ENCODE peak calls at places on chromosomes 6 and 20, in five cellular contexts. I is H1, H is GM12878, A is K562, O is HepG2. X is an unnamed sample.

GRCh38 chr20:32820698-32821378 is 1.1 kb downstream of the MAPRE1 start:
- DNase-seq in O (no peak), A (no peak), H (no peak), I (no peak), X (no peak)

GRCh38 chr20:10603971-10604864 is 69.6 kb downstream of the JAG1 start:
- DNase-seq in I (no peak), A (no peak), H (no peak), O (peak; percentile 99), X (no peak)

GRCh38 chr20:52446421-52447231 is 255.0 kb upstream of the ZFP64 start:
- DNase-seq in A (no peak), H (no peak), I (no peak), O (no peak), X (no peak)

GRCh38 chr6:138588805-138589434 is 89.6 kb upstream of the NHSL1 start:
- DNase-seq in O (peak; percentile 80), I (no peak), A (peak; percentile 82), H (peak; percentile 30), X (peak; percentile 87)

GRCh38 chr6:89566930-89567634 is 71.5 kb downstream of the LYRM2 start:
- DNase-seq in A (no peak), I (no peak), O (peak; percentile 12), H (no peak), X (peak; percentile 68)

GRCh38 chr20:57397004-57397692 is 6.0 kb downstream of the RBM38 start:
- DNase-seq in O (no peak), I (no peak), H (no peak), A (no peak), X (no peak)

GRCh38 chr6:144653885-144654505 is 368.9 kb downstream of the UTRN start:
- DNase-seq in H (peak; percentile 45), A (no peak), I (no peak), O (peak; percentile 91), X (no peak)

GRCh38 chr6:20620043-20620442 is 85.8 kb downstream of the CDKAL1 start:
- DNase-seq in O (no peak), A (no peak), H (no peak), I (no peak), X (no peak)

GRCh38 chr6:31690231-31691077 is 9.6 kb upstream of the LY6G5C start:
- DNase-seq in A (peak; percentile 97), O (no peak), H (no peak), I (no peak), X (no peak)

GRCh38 chr6:169898788-169899480 is 147.5 kb downstream of the ERMARD start:
- DNase-seq in A (peak; percentile 85), I (no peak), O (no peak), H (no peak), X (no peak)

GRCh38 chr6:50591135-50591534 is 122.2 kb upstream of the TFAP2D start:
- DNase-seq in H (no peak), I (no peak), O (no peak), A (no peak), X (peak; percentile 26)

GRCh38 chr20:25720285-25720684 is 23.6 kb upstream of the ZNF337 start:
- DNase-seq in I (no peak), O (no peak), H (no peak), A (no peak), X (no peak)

GRCh38 chr20:8693709-8694108 is 375.2 kb upstream of the PLCB4 start:
- DNase-seq in H (no peak), I (no peak), A (no peak), O (no peak), X (no peak)

GRCh38 chr20:61113731-61114130 is 138.3 kb upstream of the CDH4 start:
- DNase-seq in A (no peak), O (no peak), I (no peak), H (no peak), X (no peak)

GRCh38 chr6:43758617-43759050 is 11.4 kb upstream of the VEGFA start:
- DNase-seq in I (no peak), O (no peak), H (no peak), A (peak; percentile 79), X (peak; percentile 91)

GRCh38 chr20:22005535-22005934 is 300.1 kb downstream of the PAX1 start:
- DNase-seq in H (no peak), A (no peak), O (no peak), I (no peak), X (no peak)

GRCh38 chr6:18327621-18328548 is 59.3 kb upstream of the RNF144B start:
- DNase-seq in O (no peak), H (no peak), A (peak; percentile 29), I (no peak), X (peak; percentile 75)

GRCh38 chr20:38001173-38001875 is 31.9 kb downstream of the TTI1 start:
- DNase-seq in H (no peak), O (no peak), A (no peak), I (no peak), X (no peak)

GRCh38 chr6:37547564-37548061 is 47.9 kb upstream of the CCDC167 start:
- DNase-seq in O (no peak), A (no peak), I (no peak), H (no peak), X (no peak)

GRCh38 chr6:138493413-138493812 is 5.9 kb downstream of the NHSL1 start:
- DNase-seq in H (no peak), A (no peak), I (no peak), O (no peak), X (peak; percentile 78)

GRCh38 chr6:7073810-7074525 is 33.8 kb upstream of the RREB1 start:
- DNase-seq in O (no peak), H (peak; percentile 92), A (no peak), I (no peak), X (no peak)

GRCh38 chr20:18781509-18781908 is 32.1 kb upstream of the SCP2D1 start:
- DNase-seq in O (no peak), I (no peak), H (no peak), A (no peak), X (no peak)

GRCh38 chr6:47180633-47181032 is 129.1 kb downstream of the TNFRSF21 start:
- DNase-seq in O (peak; percentile 61), H (no peak), I (peak; percentile 10), A (no peak), X (no peak)

GRCh38 chr6:31585531-31585930 is 546 bp upstream of the LST1 start:
- DNase-seq in I (no peak), O (peak; percentile 50), A (peak; percentile 71), H (no peak), X (peak; percentile 81)

GRCh38 chr6:125533710-125534397 is 215.6 kb upstream of the HEY2 start:
- DNase-seq in I (no peak), O (peak; percentile 24), H (no peak), A (no peak), X (peak; percentile 64)

GRCh38 chr6:125983246-125983945 is 2.9 kb upstream of the TRMT11 start:
- DNase-seq in I (no peak), O (no peak), H (no peak), A (no peak), X (no peak)

GRCh38 chr20:2932497-2932896 is 59.2 kb downstream of the PTPRA start:
- DNase-seq in I (no peak), H (no peak), A (no peak), O (no peak), X (no peak)

GRCh38 chr6:39260451-39260850 is 31.2 kb upstream of the KCNK5 start:
- DNase-seq in H (no peak), A (no peak), O (no peak), I (no peak), X (no peak)

GRCh38 chr20:58014628-58015315 is 213.7 kb downstream of the ANKRD60 start:
- DNase-seq in H (no peak), A (no peak), I (no peak), O (no peak), X (no peak)

GRCh38 chr6:797479-798077 is 104.6 kb upstream of the EXOC2 start:
- DNase-seq in A (peak; percentile 48), I (no peak), O (peak; percentile 45), H (no peak), X (peak; percentile 80)

GRCh38 chr20:38127011-38127621 is 38.0 kb downstream of the TGM2 start:
- DNase-seq in H (no peak), I (no peak), A (peak; percentile 45), O (no peak), X (no peak)

GRCh38 chr6:83707829-83708545 is 914 bp downstream of the SNAP91 start:
- DNase-seq in I (peak; percentile 9), A (no peak), H (no peak), O (no peak), X (peak; percentile 65)

GRCh38 chr6:100665041-100665380 is 200.3 kb upstream of the SIM1 start:
- DNase-seq in A (no peak), I (no peak), O (no peak), H (peak; percentile 59), X (peak; percentile 15)

GRCh38 chr20:9172908-9173307 is 104.0 kb downstream of the PLCB4 start:
- DNase-seq in I (no peak), H (no peak), A (no peak), O (no peak), X (no peak)

GRCh38 chr20:63895886-63896135 is 885 bp downstream of the DNAJC5 start:
- DNase-seq in I (no peak), A (no peak), O (no peak), H (no peak), X (no peak)
- TF ChIP-seq CREB1 in I (no peak), A (no peak), O (no peak), H (no peak), X (no peak)

GRCh38 chr6:72858204-72858603 is 236.3 kb downstream of the KCNQ5 start:
- DNase-seq in I (no peak), A (no peak), H (no peak), O (no peak), X (no peak)
- H3K4me3 ChIP-seq in I (no peak overlapping the region), A (no peak overlapping the region), H (no peak overlapping the region), O (no peak overlapping the region), X (no peak overlapping the region)

GRCh38 chr20:48807586-48808381 is 20.0 kb downstream of the PREX1 start:
- DNase-seq in A (no peak), H (no peak), O (no peak), I (no peak), X (no peak)

GRCh38 chr20:48805286-48805685 is 22.5 kb downstream of the PREX1 start:
- DNase-seq in I (no peak), A (no peak), O (no peak), H (no peak), X (no peak)

GRCh38 chr20:48807051-48807450 is 20.7 kb downstream of the PREX1 start:
- DNase-seq in H (no peak), O (no peak), A (no peak), I (no peak), X (no peak)

GRCh38 chr20:48809672-48810071 is 18.1 kb downstream of the PREX1 start:
- DNase-seq in I (no peak), H (no peak), A (no peak), O (no peak), X (no peak)

GRCh38 chr20:48808382-48809034 is 19.3 kb downstream of the PREX1 start:
- DNase-seq in A (no peak), O (no peak), H (no peak), I (no peak), X (no peak)
- H3K4me1 ChIP-seq in A (no peaks in the 10 kb centered on the region), O (no peaks in the 10 kb centered on the region), H (peaks cover 3% of the 10 kb centered on the region), I (no peaks in the 10 kb centered on the region), X (no peaks in the 10 kb centered on the region)

GRCh38 chr6:13303668-13304017 is 24.7 kb downstream of the TBC1D7 start:
- DNase-seq in O (no peak), H (peak; percentile 76), A (no peak), I (no peak), X (no peak)

GRCh38 chr6:13304580-13305255 is 23.6 kb downstream of the TBC1D7 start:
- DNase-seq in I (no peak), A (no peak), H (peak; percentile 77), O (no peak), X (no peak)

GRCh38 chr6:13302291-13302690 is 26.0 kb downstream of the TBC1D7 start:
- DNase-seq in A (no peak), O (no peak), I (no peak), H (no peak), X (no peak)

GRCh38 chr6:13304101-13304500 is 24.2 kb downstream of the TBC1D7 start:
- DNase-seq in O (no peak), A (no peak), H (no peak), I (no peak), X (no peak)

GRCh38 chr6:13302751-13303667 is 25.3 kb downstream of the TBC1D7 start:
- DNase-seq in H (peak; percentile 90), A (peak; percentile 46), O (peak; percentile 80), I (no peak), X (no peak)
- TF ChIP-seq CREB1 in H (peak; percentile 92), A (peak; percentile 18), O (peak; percentile 57), I (no peak), X (no peak)

X was measured in GM23338.